ENCODE peak calls at places on chromosome 9, in ten cellular contexts. One of them, this sample, is unnamed.

GRCh38 chr9:106864533-106865143 is 1.7 kb downstream of the ZNF462 start:
- DNase-seq in BJ: no peak
- DNase-seq in OCI-LY7: no peak
- DNase-seq in foreskin fibroblast: no peak
- DNase-seq in keratinocyte: no peak
- DNase-seq in WERI-Rb-1: no peak
- DNase-seq in B cell: no peak
- DNase-seq in HepG2: no peak
- DNase-seq in body of pancreas: no peak
- DNase-seq in spleen: no peak
- DNase-seq in this sample: no peak

GRCh38 chr9:6829027-6829426 is 71.3 kb downstream of the KDM4C start:
- DNase-seq in HepG2: peak; percentile 57
- DNase-seq in body of pancreas: no peak
- DNase-seq in OCI-LY7: no peak
- DNase-seq in WERI-Rb-1: no peak
- DNase-seq in B cell: no peak
- DNase-seq in spleen: no peak
- DNase-seq in keratinocyte: no peak
- DNase-seq in foreskin fibroblast: no peak
- DNase-seq in BJ: no peak
- DNase-seq in this sample: no peak

GRCh38 chr9:130332384-130332926 is 66.9 kb downstream of the HMCN2 start:
- DNase-seq in BJ: no peak
- DNase-seq in body of pancreas: no peak
- DNase-seq in spleen: peak; percentile 61
- DNase-seq in HepG2: no peak
- DNase-seq in OCI-LY7: no peak
- DNase-seq in keratinocyte: no peak
- DNase-seq in WERI-Rb-1: no peak
- DNase-seq in foreskin fibroblast: no peak
- DNase-seq in B cell: no peak
- DNase-seq in this sample: no peak

GRCh38 chr9:134236001-134236421 is 71.6 kb upstream of the RNU6ATAC start:
- DNase-seq in body of pancreas: no peak
- DNase-seq in keratinocyte: no peak
- DNase-seq in spleen: no peak
- DNase-seq in B cell: no peak
- DNase-seq in foreskin fibroblast: no peak
- DNase-seq in HepG2: no peak
- DNase-seq in OCI-LY7: no peak
- DNase-seq in WERI-Rb-1: no peak
- DNase-seq in BJ: no peak
- DNase-seq in this sample: no peak

GRCh38 chr9:99172129-99173091 is 49.3 kb downstream of the ALG2 start:
- DNase-seq in WERI-Rb-1: peak; percentile 95
- DNase-seq in spleen: no peak
- DNase-seq in B cell: no peak
- DNase-seq in OCI-LY7: no peak
- DNase-seq in BJ: no peak
- DNase-seq in body of pancreas: no peak
- DNase-seq in HepG2: peak; percentile 76
- DNase-seq in foreskin fibroblast: no peak
- DNase-seq in keratinocyte: no peak
- DNase-seq in this sample: no peak

GRCh38 chr9:79809931-79810330 is 238.2 kb downstream of the TLE4 start:
- DNase-seq in spleen: no peak
- DNase-seq in BJ: peak; percentile 85
- DNase-seq in body of pancreas: no peak
- DNase-seq in HepG2: no peak
- DNase-seq in foreskin fibroblast: peak; percentile 62
- DNase-seq in OCI-LY7: no peak
- DNase-seq in keratinocyte: no peak
- DNase-seq in B cell: no peak
- DNase-seq in WERI-Rb-1: no peak
- DNase-seq in this sample: peak; percentile 69

GRCh38 chr9:131254107-131254491 is 22.2 kb downstream of the FAM78A start:
- DNase-seq in HepG2: no peak
- DNase-seq in keratinocyte: no peak
- DNase-seq in BJ: no peak
- DNase-seq in spleen: peak; percentile 83
- DNase-seq in B cell: peak; percentile 57
- DNase-seq in OCI-LY7: peak; percentile 82
- DNase-seq in foreskin fibroblast: no peak
- DNase-seq in WERI-Rb-1: no peak
- DNase-seq in body of pancreas: no peak
- DNase-seq in this sample: no peak

GRCh38 chr9:124008307-124008854 is 3.2 kb upstream of the LHX2 start:
- DNase-seq in HepG2: no peak
- DNase-seq in keratinocyte: no peak
- DNase-seq in B cell: no peak
- DNase-seq in foreskin fibroblast: no peak
- DNase-seq in body of pancreas: no peak
- DNase-seq in spleen: no peak
- DNase-seq in WERI-Rb-1: peak; percentile 57
- DNase-seq in OCI-LY7: no peak
- DNase-seq in BJ: no peak
- DNase-seq in this sample: no peak

GRCh38 chr9:15149450-15149849 is 157.6 kb downstream of the TTC39B start:
- DNase-seq in keratinocyte: no peak
- DNase-seq in foreskin fibroblast: no peak
- DNase-seq in B cell: no peak
- DNase-seq in HepG2: no peak
- DNase-seq in body of pancreas: no peak
- DNase-seq in WERI-Rb-1: no peak
- DNase-seq in OCI-LY7: no peak
- DNase-seq in BJ: no peak
- DNase-seq in spleen: no peak
- DNase-seq in this sample: no peak

GRCh38 chr9:84671651-84672467 is 2.3 kb downstream of the NTRK2 start:
- DNase-seq in body of pancreas: no peak
- DNase-seq in foreskin fibroblast: no peak
- DNase-seq in keratinocyte: no peak
- DNase-seq in HepG2: no peak
- DNase-seq in B cell: no peak
- DNase-seq in OCI-LY7: no peak
- DNase-seq in spleen: no peak
- DNase-seq in WERI-Rb-1: no peak
- DNase-seq in BJ: no peak
- DNase-seq in this sample: no peak

GRCh38 chr9:92724528-92725265 is 39.9 kb downstream of the BICD2 start:
- DNase-seq in foreskin fibroblast: no peak
- DNase-seq in WERI-Rb-1: no peak
- DNase-seq in body of pancreas: no peak
- DNase-seq in B cell: peak; percentile 35
- DNase-seq in keratinocyte: no peak
- DNase-seq in BJ: no peak
- DNase-seq in HepG2: no peak
- DNase-seq in OCI-LY7: peak; percentile 46
- DNase-seq in spleen: no peak
- DNase-seq in this sample: no peak

GRCh38 chr9:126932871-126933321 is 18.3 kb downstream of the RALGPS1 start:
- DNase-seq in keratinocyte: no peak
- DNase-seq in WERI-Rb-1: no peak
- DNase-seq in OCI-LY7: no peak
- DNase-seq in BJ: no peak
- DNase-seq in HepG2: no peak
- DNase-seq in B cell: no peak
- DNase-seq in foreskin fibroblast: no peak
- DNase-seq in spleen: no peak
- DNase-seq in body of pancreas: no peak
- DNase-seq in this sample: no peak

GRCh38 chr9:84385357-84386040 is 44.9 kb upstream of the SLC28A3 start:
- DNase-seq in keratinocyte: no peak
- DNase-seq in B cell: no peak
- DNase-seq in BJ: no peak
- DNase-seq in body of pancreas: no peak
- DNase-seq in spleen: no peak
- DNase-seq in WERI-Rb-1: no peak
- DNase-seq in HepG2: no peak
- DNase-seq in foreskin fibroblast: no peak
- DNase-seq in OCI-LY7: no peak
- DNase-seq in this sample: no peak

GRCh38 chr9:93089481-93089991 is 6.5 kb upstream of the CARD19 start:
- DNase-seq in B cell: no peak
- DNase-seq in foreskin fibroblast: no peak
- DNase-seq in spleen: peak; percentile 63
- DNase-seq in HepG2: no peak
- DNase-seq in WERI-Rb-1: no peak
- DNase-seq in keratinocyte: no peak
- DNase-seq in BJ: no peak
- DNase-seq in body of pancreas: no peak
- DNase-seq in OCI-LY7: no peak
- DNase-seq in this sample: no peak

GRCh38 chr9:70519912-70520724 is 105.7 kb upstream of the KLF9 start:
- DNase-seq in HepG2: no peak
- DNase-seq in B cell: no peak
- DNase-seq in BJ: no peak
- DNase-seq in foreskin fibroblast: peak; percentile 24
- DNase-seq in WERI-Rb-1: no peak
- DNase-seq in body of pancreas: no peak
- DNase-seq in OCI-LY7: no peak
- DNase-seq in keratinocyte: no peak
- DNase-seq in spleen: no peak
- DNase-seq in this sample: no peak

GRCh38 chr9:35615981-35616680 is 2.1 kb downstream of the CD72 start:
- DNase-seq in keratinocyte: no peak
- DNase-seq in OCI-LY7: no peak
- DNase-seq in foreskin fibroblast: no peak
- DNase-seq in spleen: no peak
- DNase-seq in WERI-Rb-1: no peak
- DNase-seq in BJ: no peak
- DNase-seq in HepG2: no peak
- DNase-seq in body of pancreas: no peak
- DNase-seq in B cell: no peak
- DNase-seq in this sample: no peak

GRCh38 chr9:108953983-108954574 is 19.9 kb downstream of the ABITRAM start:
- DNase-seq in OCI-LY7: peak; percentile 55
- DNase-seq in body of pancreas: no peak
- DNase-seq in WERI-Rb-1: no peak
- DNase-seq in spleen: no peak
- DNase-seq in B cell: no peak
- DNase-seq in HepG2: peak; percentile 61
- DNase-seq in foreskin fibroblast: peak; percentile 41
- DNase-seq in keratinocyte: no peak
- DNase-seq in BJ: peak; percentile 32
- DNase-seq in this sample: peak; percentile 27
- TF ChIP-seq CTCF in OCI-LY7: peak; percentile 88
- TF ChIP-seq CTCF in body of pancreas: peak; percentile 73
- TF ChIP-seq CTCF in WERI-Rb-1: peak; percentile 43
- TF ChIP-seq CTCF in spleen: peak; percentile 66
- TF ChIP-seq CTCF in B cell: peak; percentile 86
- TF ChIP-seq CTCF in HepG2: peak; percentile 68
- TF ChIP-seq CTCF in foreskin fibroblast: peak; percentile 56
- TF ChIP-seq CTCF in keratinocyte: peak; percentile 40
- TF ChIP-seq CTCF in BJ: peak; percentile 60
- TF ChIP-seq CTCF in this sample: peak; percentile 59

GRCh38 chr9:34190996-34191892 is 12.4 kb downstream of the UBAP1 start:
- DNase-seq in OCI-LY7: no peak
- DNase-seq in B cell: no peak
- DNase-seq in keratinocyte: no peak
- DNase-seq in spleen: no peak
- DNase-seq in foreskin fibroblast: no peak
- DNase-seq in HepG2: peak; percentile 73
- DNase-seq in WERI-Rb-1: no peak
- DNase-seq in body of pancreas: no peak
- DNase-seq in BJ: no peak
- DNase-seq in this sample: no peak
- TF ChIP-seq CTCF in OCI-LY7: peak; percentile 59
- TF ChIP-seq CTCF in B cell: no peak
- TF ChIP-seq CTCF in keratinocyte: peak; percentile 43
- TF ChIP-seq CTCF in spleen: no peak
- TF ChIP-seq CTCF in foreskin fibroblast: peak; percentile 32
- TF ChIP-seq CTCF in HepG2: peak; percentile 61
- TF ChIP-seq CTCF in WERI-Rb-1: peak; percentile 24
- TF ChIP-seq CTCF in body of pancreas: peak; percentile 33
- TF ChIP-seq CTCF in BJ: peak; percentile 39
- TF ChIP-seq CTCF in this sample: peak; percentile 35

GRCh38 chr9:113787871-113788270 is 88.2 kb upstream of the ZNF618 start:
- DNase-seq in WERI-Rb-1: peak; percentile 28
- DNase-seq in foreskin fibroblast: no peak
- DNase-seq in B cell: no peak
- DNase-seq in spleen: no peak
- DNase-seq in BJ: no peak
- DNase-seq in HepG2: no peak
- DNase-seq in body of pancreas: no peak
- DNase-seq in OCI-LY7: no peak
- DNase-seq in keratinocyte: no peak
- DNase-seq in this sample: no peak
- TF ChIP-seq CTCF in WERI-Rb-1: peak; percentile 44
- TF ChIP-seq CTCF in foreskin fibroblast: no peak
- TF ChIP-seq CTCF in B cell: no peak
- TF ChIP-seq CTCF in spleen: no peak
- TF ChIP-seq CTCF in BJ: no peak
- TF ChIP-seq CTCF in HepG2: no peak
- TF ChIP-seq CTCF in body of pancreas: no peak
- TF ChIP-seq CTCF in OCI-LY7: no peak
- TF ChIP-seq CTCF in keratinocyte: no peak
- TF ChIP-seq CTCF in this sample: no peak

DNA sequence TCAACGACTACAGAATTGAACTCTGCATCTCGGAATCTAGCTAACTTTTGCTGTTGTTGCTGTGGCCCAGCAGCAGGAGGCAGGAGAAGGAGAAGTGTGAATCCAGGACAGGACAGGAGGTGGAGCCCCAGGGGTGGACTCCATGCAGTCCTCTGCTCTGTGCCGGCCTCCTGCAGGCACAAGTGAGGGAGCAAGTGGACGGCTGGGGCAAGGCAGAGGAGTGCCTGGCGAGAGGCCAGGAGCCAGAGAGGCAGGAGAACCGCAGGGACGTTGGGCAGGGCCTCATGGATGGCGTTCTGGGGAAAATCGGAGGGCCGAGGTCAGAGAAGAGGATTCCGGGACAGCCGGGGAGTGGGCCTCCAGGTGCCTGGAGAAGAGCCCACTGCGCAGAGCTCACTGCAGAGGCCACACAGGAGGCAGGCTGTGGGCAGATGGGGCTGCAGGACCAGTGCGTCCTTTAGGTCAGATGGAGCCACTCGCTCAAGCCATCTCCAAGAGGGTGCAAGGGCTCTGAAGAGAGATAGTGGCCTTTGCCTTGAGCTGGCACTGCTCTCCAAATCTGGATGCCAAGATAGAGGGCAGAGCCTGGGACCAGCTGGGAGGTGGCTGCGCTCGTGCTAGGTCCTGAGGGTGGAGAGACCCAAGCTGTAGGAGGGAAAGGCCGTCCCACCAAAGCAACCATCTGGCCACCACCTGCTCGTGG is 214.0 kb downstream of the FANCC start:
- DNase-seq in spleen: no peak
- DNase-seq in BJ: no peak
- DNase-seq in WERI-Rb-1: peak; percentile 53
- DNase-seq in OCI-LY7: no peak
- DNase-seq in B cell: no peak
- DNase-seq in foreskin fibroblast: no peak
- DNase-seq in HepG2: peak; percentile 28
- DNase-seq in body of pancreas: no peak
- DNase-seq in keratinocyte: no peak
- DNase-seq in this sample: no peak
- TF ChIP-seq CTCF in spleen: no peak
- TF ChIP-seq CTCF in BJ: peak; percentile 37
- TF ChIP-seq CTCF in WERI-Rb-1: peak; percentile 74
- TF ChIP-seq CTCF in OCI-LY7: no peak
- TF ChIP-seq CTCF in B cell: no peak
- TF ChIP-seq CTCF in foreskin fibroblast: peak; percentile 29
- TF ChIP-seq CTCF in HepG2: no peak
- TF ChIP-seq CTCF in body of pancreas: no peak
- TF ChIP-seq CTCF in keratinocyte: peak; percentile 21
- TF ChIP-seq CTCF in this sample: peak; percentile 10